ENCODE peak calls at places on chromosomes 2 and 18, in five cellular contexts. L is HCT116, K is SK-N-SH, Z is K562, P is GM12878. T is an unnamed sample.

GRCh38 chr2:37635359-37636208 is 35.9 kb downstream of the CDC42EP3 start:
- DNase-seq in L (no peak), K (no peak), Z (no peak), P (peak; percentile 92), T (no peak)

GRCh38 chr2:130183500-130184373 is 1.7 kb downstream of the MZT2B start:
- DNase-seq in L (no peak), K (peak; percentile 76), Z (peak; percentile 44), P (no peak), T (no peak)

GRCh38 chr2:120880381-120880780 is 144.7 kb downstream of the GLI2 start:
- DNase-seq in L (no peak), K (no peak), Z (no peak), P (no peak), T (no peak)

GRCh38 chr2:17822452-17823117 is 6.3 kb downstream of the MSGN1 start:
- DNase-seq in L (no peak), K (peak; percentile 45), Z (no peak), P (no peak), T (no peak)

GRCh38 chr2:126698991-126699390 is 43.0 kb downstream of the GYPC start:
- DNase-seq in L (no peak), K (no peak), Z (no peak), P (no peak), T (no peak)

GRCh38 chr2:239723486-239724193 is 301.5 kb downstream of the NDUFA10 start:
- DNase-seq in L (no peak), K (no peak), Z (no peak), P (no peak), T (no peak)

GRCh38 chr2:23293063-23293462 is 91.9 kb upstream of the KLHL29 start:
- DNase-seq in L (no peak), K (no peak), Z (no peak), P (no peak), T (peak; percentile 13)

GRCh38 chr2:144560254-144560653 is 40.3 kb upstream of the ZEB2 start:
- DNase-seq in L (no peak), K (no peak), Z (peak; percentile 37), P (no peak), T (no peak)

GRCh38 chr2:42973771-42974170 is 181.4 kb upstream of the HAAO start:
- DNase-seq in L (no peak), K (no peak), Z (no peak), P (no peak), T (no peak)

GRCh38 chr2:205180730-205181129 is 501.6 kb upstream of the NRP2 start:
- DNase-seq in L (no peak), K (no peak), Z (no peak), P (no peak), T (no peak)

GRCh38 chr2:75580606-75581005 is 19.9 kb upstream of the EVA1A start:
- DNase-seq in L (no peak), K (no peak), Z (no peak), P (no peak), T (no peak)

GRCh38 chr2:95029898-95030341 is 4.4 kb downstream of the MAL start:
- DNase-seq in L (no peak), K (no peak), Z (no peak), P (no peak), T (no peak)

GRCh38 chr18:23964282-23965238 is 50.0 kb upstream of the TTC39C start:
- DNase-seq in L (peak; percentile 55), K (no peak), Z (peak; percentile 34), P (no peak), T (peak; percentile 20)

GRCh38 chr2:171688129-171688465 is 828 bp downstream of the DYNC1I2 start:
- DNase-seq in L (no peak), K (no peak), Z (no peak), P (no peak), T (no peak)

GRCh38 chr2:59449264-59449663 is 1104.2 kb downstream of the BCL11A start:
- DNase-seq in L (no peak), K (no peak), Z (no peak), P (no peak), T (no peak)

GRCh38 chr2:28645553-28645952 is 106.1 kb upstream of the PPP1CB start:
- DNase-seq in L (no peak), K (no peak), Z (no peak), P (no peak), T (no peak)

GRCh38 chr2:1864981-1865421 is 120.7 kb upstream of the PXDN start:
- DNase-seq in L (no peak), K (no peak), Z (no peak), P (no peak), T (no peak)

GRCh38 chr2:158378926-158379325 is 77.6 kb downstream of the CCDC148 start:
- DNase-seq in L (no peak), K (no peak), Z (no peak), P (no peak), T (no peak)

GRCh38 chr2:207805566-207806226 is 36.0 kb upstream of the FZD5 start:
- DNase-seq in L (no peak), K (no peak), Z (no peak), P (no peak), T (no peak)

GRCh38 chr2:70923378-70924015 is 12.2 kb upstream of the ATP6V1B1 start:
- DNase-seq in L (no peak), K (peak; percentile 33), Z (peak; percentile 44), P (no peak), T (peak; percentile 18)

GRCh38 chr2:190859347-190860297 is 21.0 kb upstream of the GLS start:
- DNase-seq in L (no peak), K (no peak), Z (no peak), P (no peak), T (no peak)

GRCh38 chr2:18445412-18446320 is 114.8 kb downstream of the RDH14 start:
- DNase-seq in L (no peak), K (no peak), Z (no peak), P (no peak), T (no peak)

GRCh38 chr2:124347209-124347608 is 322.1 kb downstream of the CNTNAP5 start:
- DNase-seq in L (no peak), K (no peak), Z (no peak), P (no peak), T (no peak)

GRCh38 chr2:228654707-228655106 is 473.2 kb upstream of the SPHKAP start:
- DNase-seq in L (no peak), K (no peak), Z (no peak), P (no peak), T (no peak)

GRCh38 chr2:158357699-158358098 is 98.9 kb downstream of the CCDC148 start:
- DNase-seq in L (no peak), K (no peak), Z (no peak), P (no peak), T (no peak)

GRCh38 chr2:66434679-66435548 is at the start of gene MEIS1:
- DNase-seq in L (no peak), K (peak; percentile 88), Z (peak; percentile 91), P (no peak), T (peak; percentile 75)

GRCh38 chr2:18630101-18630500 is 40.7 kb upstream of the NT5C1B start:
- DNase-seq in L (no peak), K (no peak), Z (no peak), P (no peak), T (no peak)

GRCh38 chr2:12107849-12108420 is 361.5 kb downstream of the LPIN1 start:
- DNase-seq in L (no peak), K (no peak), Z (no peak), P (no peak), T (peak; percentile 27)

DNA sequence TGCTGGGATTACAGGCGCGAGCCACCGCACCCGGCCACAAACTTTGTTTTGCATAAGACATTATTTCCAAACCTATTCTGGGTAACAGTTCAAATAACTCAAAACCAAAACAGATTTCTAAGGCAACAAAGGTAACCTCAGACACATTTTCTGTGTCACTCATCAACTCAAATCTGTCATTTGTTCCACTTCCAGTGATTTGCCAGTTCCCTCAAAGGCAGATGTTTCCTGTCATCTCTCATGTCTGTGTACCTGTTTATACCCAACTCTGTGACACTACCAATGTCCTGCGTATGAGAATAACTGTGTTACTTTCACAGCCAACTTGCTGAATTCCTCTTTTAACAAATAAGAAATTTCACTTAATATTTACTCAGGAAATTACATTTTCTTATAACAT is 54.4 kb downstream of the SCN3A start:
- DNase-seq in L (no peak), K (no peak), Z (no peak), P (peak; percentile 35), T (no peak)
- TF ChIP-seq JUND in L (no peak), K (no peak), Z (no peak), P (no peak), T (no peak)

DNA sequence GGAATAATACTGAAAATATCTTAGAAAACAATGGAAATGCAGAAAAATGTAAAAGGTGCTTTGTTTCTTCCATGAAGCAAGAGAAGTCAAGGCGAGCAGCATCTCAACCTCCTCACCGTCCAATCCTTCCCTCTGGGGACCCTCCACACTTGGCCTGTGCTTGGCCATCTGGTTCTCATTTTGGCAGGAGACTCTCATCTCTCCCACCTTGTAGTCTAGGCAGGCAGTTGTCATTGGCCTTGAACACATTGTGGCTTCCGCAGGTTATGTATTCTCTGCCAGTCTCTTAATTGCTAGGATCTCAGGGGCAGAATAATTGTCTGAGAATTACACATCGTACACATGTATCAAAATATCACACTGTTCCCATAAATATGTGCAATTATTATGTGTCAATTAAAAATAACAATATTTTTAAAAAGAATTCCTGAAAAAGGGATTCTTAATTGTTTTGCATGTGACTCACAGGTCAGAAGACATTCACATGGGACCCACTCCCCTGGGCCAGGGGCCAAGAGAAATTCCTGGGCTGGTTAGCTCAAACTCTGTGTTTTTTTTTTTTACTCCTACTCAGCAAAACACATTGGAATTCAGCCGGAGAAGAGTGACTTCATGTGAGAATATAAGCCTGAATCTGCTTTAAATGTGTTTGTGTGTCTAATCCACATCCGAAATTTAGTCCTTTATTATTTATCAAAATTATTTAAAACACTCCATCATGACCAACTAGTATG is 14.0 kb upstream of the ANKRD62 start:
- DNase-seq in L (no peak), K (no peak), Z (no peak), P (no peak), T (no peak)
- TF ChIP-seq JUND in L (no peak), K (no peak), Z (no peak), P (no peak), T (no peak)

GRCh38 chr2:64090264-64090663 is 54.0 kb downstream of the PELI1 start:
- DNase-seq in L (no peak), K (no peak), Z (no peak), P (no peak), T (no peak)

GRCh38 chr2:64093341-64093740 is 50.9 kb downstream of the PELI1 start:
- DNase-seq in L (no peak), K (no peak), Z (no peak), P (no peak), T (no peak)

GRCh38 chr2:64086347-64087082 is 57.7 kb downstream of the PELI1 start:
- DNase-seq in L (no peak), K (no peak), Z (no peak), P (no peak), T (no peak)

GRCh38 chr2:64094663-64095382 is 49.4 kb downstream of the PELI1 start:
- DNase-seq in L (no peak), K (no peak), Z (no peak), P (no peak), T (no peak)

DNA sequence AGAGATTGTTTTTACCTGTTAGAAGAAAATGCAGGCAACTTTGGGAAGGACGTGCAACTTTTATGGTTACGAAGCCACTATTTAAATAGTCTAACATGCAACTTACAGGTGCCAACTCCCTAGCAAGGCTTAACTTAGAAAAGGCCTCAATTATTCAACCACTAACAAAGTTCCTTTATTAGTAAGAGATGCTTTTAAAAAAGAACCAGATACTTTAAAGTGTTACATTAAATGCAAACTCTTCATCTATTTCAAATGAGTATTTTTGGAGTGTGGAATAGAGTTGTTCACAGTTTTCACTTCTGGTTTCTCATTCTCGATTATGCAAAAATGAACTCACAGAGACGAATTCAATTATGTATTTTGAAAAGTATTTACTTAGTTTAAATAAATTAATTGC is 51.7 kb downstream of the PELI1 start:
- DNase-seq in L (no peak), K (no peak), Z (no peak), P (peak; percentile 68), T (no peak)
- TF ChIP-seq JUND in L (no peak), K (no peak), Z (no peak), P (no peak), T (no peak)

GRCh38 chr2:170022692-170023091 is 155.3 kb upstream of the MYO3B start:
- DNase-seq in L (no peak), K (no peak), Z (no peak), P (no peak), T (no peak)
- TF ChIP-seq JUND in L (no peak), K (peak; percentile 55), Z (no peak), P (no peak), T (no peak)